ENCODE peak calls at places on chromosomes 7 and 10, in ten cellular contexts. E, H, C, M, J, Z, A, O, F and G are unnamed samples. For H3K4me1, the result is how much of the 10 kb centered on the place peaks cover.

GRCh38 chr10:95246582-95247051 is 44.2 kb downstream of the PDLIM1 start:
- DNase-seq in E (peak), H (peak), C (peak), M (peak), J (peak), Z (peak), A (peak), O (peak), F (peak), G (no peak)

GRCh38 chr7:50956522-50957155 is 173.9 kb upstream of the GRB10 start:
- DNase-seq in E (no peak), H (no peak), C (no peak), M (no peak), J (no peak), Z (no peak), A (no peak), O (no peak), F (no peak), G (no peak)

GRCh38 chr7:55130079-55130476 is 111.3 kb downstream of the EGFR start:
- DNase-seq in E (no peak), H (peak), C (no peak), M (no peak), J (peak), Z (no peak), A (peak), O (no peak), F (no peak), G (no peak)

GRCh38 chr7:137325927-137326326 is 17.6 kb downstream of the PTN start:
- DNase-seq in E (peak), H (no peak), C (no peak), M (no peak), J (no peak), Z (no peak), A (no peak), O (no peak), F (no peak), G (no peak)

GRCh38 chr10:127142141-127142540 is 54.2 kb downstream of the INSYN2A start:
- DNase-seq in E (no peak), H (no peak), C (no peak), M (no peak), J (no peak), Z (peak), A (no peak), O (no peak), F (no peak), G (no peak)

GRCh38 chr10:4405828-4406227 is 420.2 kb upstream of the AKR1E2 start:
- DNase-seq in E (no peak), H (no peak), C (no peak), M (no peak), J (no peak), Z (no peak), A (no peak), O (no peak), F (no peak), G (no peak)

GRCh38 chr10:7475046-7475860 is 64.4 kb upstream of the SFMBT2 start:
- DNase-seq in E (no peak), H (no peak), C (no peak), M (no peak), J (no peak), Z (peak), A (no peak), O (no peak), F (no peak), G (no peak)

GRCh38 chr10:88946965-88947590 is 5.5 kb downstream of the ACTA2 start:
- DNase-seq in E (no peak), H (no peak), C (no peak), M (no peak), J (no peak), Z (no peak), A (no peak), O (no peak), F (no peak), G (no peak)

GRCh38 chr10:9602930-9603459 is 1414.7 kb upstream of the CELF2 start:
- DNase-seq in E (no peak), H (no peak), C (no peak), M (no peak), J (no peak), Z (no peak), A (no peak), O (no peak), F (no peak), G (no peak)

GRCh38 chr10:126595160-126595559 is 75.3 kb downstream of the C10orf90 start:
- DNase-seq in E (no peak), H (no peak), C (no peak), M (no peak), J (no peak), Z (no peak), A (no peak), O (no peak), F (no peak), G (no peak)

GRCh38 chr10:126917975-126918908 is 13.0 kb downstream of the DOCK1 start:
- DNase-seq in E (no peak), H (no peak), C (no peak), M (no peak), J (no peak), Z (no peak), A (no peak), O (no peak), F (no peak), G (no peak)

GRCh38 chr7:150580615-150580986 is 13.4 kb downstream of the GIMAP4 start:
- DNase-seq in E (no peak), H (no peak), C (no peak), M (no peak), J (no peak), Z (no peak), A (no peak), O (no peak), F (no peak), G (no peak)

GRCh38 chr7:69232445-69233376 is 365.6 kb upstream of the AUTS2 start:
- DNase-seq in E (no peak), H (no peak), C (no peak), M (no peak), J (no peak), Z (peak), A (no peak), O (no peak), F (no peak), G (no peak)

GRCh38 chr7:48424731-48425130 is 253.5 kb downstream of the ABCA13 start:
- DNase-seq in E (peak), H (no peak), C (no peak), M (no peak), J (no peak), Z (peak), A (peak), O (no peak), F (no peak), G (no peak)

GRCh38 chr7:5139998-5140397 is 50.0 kb upstream of the WIPI2 start:
- DNase-seq in E (peak), H (peak), C (peak), M (peak), J (no peak), Z (peak), A (peak), O (peak), F (peak), G (peak)

GRCh38 chr10:76356557-76356956 is 925.1 kb downstream of the LRMDA start:
- DNase-seq in E (no peak), H (no peak), C (no peak), M (no peak), J (no peak), Z (no peak), A (peak), O (no peak), F (no peak), G (no peak)

GRCh38 chr10:51867956-51868355 is 168.6 kb upstream of the CSTF2T start:
- DNase-seq in E (no peak), H (peak), C (no peak), M (no peak), J (no peak), Z (no peak), A (peak), O (no peak), F (no peak), G (no peak)

GRCh38 chr10:126135939-126136595 is 239.7 kb downstream of the FANK1 start:
- DNase-seq in E (no peak), H (no peak), C (no peak), M (no peak), J (no peak), Z (no peak), A (no peak), O (no peak), F (no peak), G (no peak)

GRCh38 chr10:68330852-68331454 is 911 bp upstream of the HNRNPH3 start:
- DNase-seq in E (peak), H (no peak), C (no peak), M (no peak), J (peak), Z (peak), A (peak), O (no peak), F (peak), G (no peak)

GRCh38 chr10:95431900-95432342 is 129.2 kb downstream of the SORBS1 start:
- DNase-seq in E (no peak), H (no peak), C (no peak), M (no peak), J (peak), Z (no peak), A (no peak), O (no peak), F (no peak), G (no peak)

GRCh38 chr10:73304876-73305275 is 52.4 kb upstream of the MRPS16 start:
- DNase-seq in E (no peak), H (no peak), C (no peak), M (no peak), J (no peak), Z (no peak), A (no peak), O (no peak), F (no peak), G (no peak)

GRCh38 chr7:3065724-3066143 is 22.1 kb upstream of the CARD11 start:
- DNase-seq in E (peak), H (peak), C (peak), M (peak), J (no peak), Z (peak), A (peak), O (peak), F (no peak), G (peak)

GRCh38 chr10:125521721-125522680 is 161.0 kb downstream of the TEX36 start:
- DNase-seq in E (no peak), H (no peak), C (no peak), M (peak), J (no peak), Z (peak), A (no peak), O (peak), F (no peak), G (no peak)

GRCh38 chr7:471866-472639 is 47.6 kb downstream of the PDGFA start:
- DNase-seq in E (peak), H (peak), C (no peak), M (peak), J (peak), Z (no peak), A (peak), O (no peak), F (peak), G (peak)

GRCh38 chr7:34117583-34117982 is 212.2 kb downstream of the BMPER start:
- DNase-seq in E (no peak), H (no peak), C (no peak), M (no peak), J (no peak), Z (no peak), A (no peak), O (no peak), F (no peak), G (no peak)

GRCh38 chr10:81179805-81180452 is 642.2 kb downstream of the SH2D4B start:
- DNase-seq in E (peak), H (no peak), C (no peak), M (no peak), J (no peak), Z (peak), A (peak), O (no peak), F (no peak), G (no peak)

GRCh38 chr7:87111877-87112276 is 40.4 kb upstream of the DMTF1 start:
- DNase-seq in E (no peak), H (no peak), C (no peak), M (no peak), J (no peak), Z (no peak), A (no peak), O (no peak), F (no peak), G (no peak)

GRCh38 chr7:70208236-70209063 is 610.2 kb downstream of the AUTS2 start:
- DNase-seq in E (peak), H (no peak), C (no peak), M (peak), J (no peak), Z (no peak), A (no peak), O (no peak), F (no peak), G (no peak)

GRCh38 chr10:88064608-88065383 is 201.4 kb downstream of the PTEN start:
- DNase-seq in E (peak), H (no peak), C (no peak), M (no peak), J (peak), Z (no peak), A (peak), O (no peak), F (peak), G (no peak)

GRCh38 chr10:72108811-72109618 is 20.7 kb upstream of the SPOCK2 start:
- DNase-seq in E (no peak), H (peak), C (no peak), M (no peak), J (no peak), Z (no peak), A (peak), O (no peak), F (no peak), G (no peak)

GRCh38 chr10:31069411-31069810 is 37.7 kb upstream of the ZNF438 start:
- DNase-seq in E (no peak), H (no peak), C (no peak), M (no peak), J (no peak), Z (no peak), A (no peak), O (no peak), F (no peak), G (no peak)

GRCh38 chr7:82050134-82050533 is 280.3 kb upstream of the HGF start:
- DNase-seq in E (peak), H (peak), C (no peak), M (peak), J (no peak), Z (peak), A (peak), O (peak), F (no peak), G (no peak)

GRCh38 chr7:36010656-36011587 is 142.1 kb upstream of the EEPD1 start:
- DNase-seq in E (no peak), H (no peak), C (no peak), M (no peak), J (no peak), Z (no peak), A (no peak), O (no peak), F (no peak), G (no peak)

GRCh38 chr7:104362756-104363155 is 34.4 kb downstream of the LHFPL3 start:
- DNase-seq in E (no peak), H (no peak), C (no peak), M (no peak), J (no peak), Z (peak), A (no peak), O (no peak), F (no peak), G (no peak)

GRCh38 chr10:96902762-96903358 is 70.8 kb downstream of the LCOR start:
- DNase-seq in E (no peak), H (no peak), C (no peak), M (no peak), J (no peak), Z (no peak), A (no peak), O (no peak), F (no peak), G (no peak)

GRCh38 chr7:143882611-143883078 is 19.3 kb downstream of the TCAF1 start:
- DNase-seq in E (peak), H (no peak), C (no peak), M (no peak), J (peak), Z (peak), A (peak), O (no peak), F (peak), G (no peak)

GRCh38 chr7:148701414-148701813 is 2.7 kb downstream of the CUL1 start:
- DNase-seq in E (no peak), H (no peak), C (no peak), M (no peak), J (no peak), Z (peak), A (peak), O (no peak), F (no peak), G (no peak)

GRCh38 chr10:70074147-70074546 is 21.5 kb downstream of the MACROH2A2 start:
- DNase-seq in E (no peak), H (no peak), C (no peak), M (no peak), J (no peak), Z (no peak), A (peak), O (no peak), F (no peak), G (no peak)

DNA sequence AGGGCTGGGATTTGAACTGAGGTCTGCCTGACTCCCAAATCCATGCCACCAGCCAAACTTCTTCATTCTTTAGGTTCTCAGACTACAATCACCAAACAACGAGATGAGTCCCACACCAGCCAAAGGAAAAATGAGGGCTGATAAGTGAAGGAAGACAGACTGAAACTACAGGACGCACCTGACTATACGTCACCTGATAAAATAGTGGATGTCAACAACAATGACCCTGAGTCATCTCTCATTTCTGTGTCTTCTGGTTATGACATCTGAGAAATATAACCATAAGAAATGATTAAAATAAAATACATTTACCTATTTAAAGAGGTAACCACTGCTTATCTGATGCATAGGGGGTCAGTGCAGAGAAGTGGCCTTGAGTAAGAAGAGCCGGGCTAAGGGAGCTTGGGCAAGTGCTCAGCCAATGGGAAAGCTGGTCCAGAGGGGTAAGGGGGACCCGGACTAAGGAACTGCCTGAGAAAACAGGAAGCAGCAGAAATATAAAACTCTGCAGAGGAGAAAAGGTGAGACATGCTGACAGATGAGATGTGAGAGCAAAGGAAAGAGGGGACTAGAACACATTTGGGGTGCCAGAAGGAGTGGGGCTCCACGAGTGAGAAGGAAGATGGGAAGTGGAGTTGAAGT is 51.8 kb downstream of the HIPK2 start:
- DNase-seq in E (no peak), H (no peak), C (no peak), M (no peak), J (no peak), Z (no peak), A (no peak), O (no peak), F (no peak), G (no peak)
- H3K4me1 ChIP-seq in E (under half), H (under half), C (under half), M (under half), J (under half), Z (under half), A (under half), O (under half), F (half or more), G (under half)

DNA sequence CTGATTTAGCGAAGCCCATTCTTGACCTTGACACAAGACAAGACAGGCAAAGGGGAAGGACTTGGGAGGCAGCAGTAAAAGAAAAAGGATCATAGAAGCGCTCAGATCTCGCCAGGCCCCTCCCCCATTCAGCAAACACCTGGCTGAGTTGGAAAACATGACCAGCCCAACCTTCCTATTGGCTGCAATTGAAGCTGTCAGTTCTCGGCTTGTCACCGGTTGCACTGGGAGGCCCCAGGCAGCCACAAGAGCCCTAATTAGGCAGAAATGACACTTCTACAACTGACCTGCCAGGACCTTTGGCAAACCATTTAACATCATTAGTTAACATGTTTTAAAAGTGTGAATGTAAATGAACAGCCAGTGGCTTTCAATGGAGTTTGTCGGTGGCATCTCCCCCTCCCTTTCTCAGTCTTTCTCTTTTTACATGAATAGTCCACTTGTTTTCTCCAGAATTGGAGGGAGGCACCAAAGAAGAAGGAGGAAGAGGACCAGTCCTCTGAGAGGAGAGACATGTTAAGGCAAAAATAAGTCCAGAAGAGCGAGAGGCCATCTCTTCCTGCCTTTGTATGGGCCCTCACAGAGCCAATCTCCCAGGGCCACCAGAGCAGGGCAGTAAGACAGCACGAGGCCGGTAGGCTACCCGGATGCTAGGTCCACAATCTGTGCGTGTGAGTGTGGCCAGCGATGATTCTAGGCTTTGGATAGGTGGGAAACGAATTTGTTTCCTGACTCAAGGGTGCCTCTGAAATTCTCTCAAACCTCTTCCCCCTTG is 15.1 kb upstream of the ENO4 start:
- DNase-seq in E (peak), H (no peak), C (no peak), M (no peak), J (no peak), Z (peak), A (no peak), O (no peak), F (no peak), G (no peak)
- H3K4me1 ChIP-seq in E (under half), H (under half), C (under half), M (under half), J (under half), Z (under half), A (under half), O (under half), F (under half), G (under half)

GRCh38 chr10:62047960-62048383 is 146.5 kb downstream of the ARID5B start:
- DNase-seq in E (peak), H (no peak), C (no peak), M (no peak), J (no peak), Z (no peak), A (no peak), O (no peak), F (no peak), G (no peak)

GRCh38 chr10:62047240-62047897 is 145.9 kb downstream of the ARID5B start:
- DNase-seq in E (no peak), H (no peak), C (no peak), M (no peak), J (no peak), Z (no peak), A (peak), O (no peak), F (no peak), G (no peak)

GRCh38 chr10:62049815-62050626 is 148.5 kb downstream of the ARID5B start:
- DNase-seq in E (no peak), H (peak), C (no peak), M (no peak), J (no peak), Z (no peak), A (no peak), O (no peak), F (no peak), G (no peak)

GRCh38 chr10:62048919-62049636 is 147.6 kb downstream of the ARID5B start:
- DNase-seq in E (peak), H (peak), C (peak), M (peak), J (peak), Z (peak), A (peak), O (no peak), F (peak), G (peak)

GRCh38 chr10:62048473-62048872 is 147.0 kb downstream of the ARID5B start:
- DNase-seq in E (no peak), H (no peak), C (no peak), M (no peak), J (no peak), Z (no peak), A (no peak), O (no peak), F (no peak), G (peak)
- H3K4me1 ChIP-seq in E (under half), H (under half), C (half or more), M (half or more), J (under half), Z (half or more), A (under half), O (under half), F (half or more), G (half or more)

DNA sequence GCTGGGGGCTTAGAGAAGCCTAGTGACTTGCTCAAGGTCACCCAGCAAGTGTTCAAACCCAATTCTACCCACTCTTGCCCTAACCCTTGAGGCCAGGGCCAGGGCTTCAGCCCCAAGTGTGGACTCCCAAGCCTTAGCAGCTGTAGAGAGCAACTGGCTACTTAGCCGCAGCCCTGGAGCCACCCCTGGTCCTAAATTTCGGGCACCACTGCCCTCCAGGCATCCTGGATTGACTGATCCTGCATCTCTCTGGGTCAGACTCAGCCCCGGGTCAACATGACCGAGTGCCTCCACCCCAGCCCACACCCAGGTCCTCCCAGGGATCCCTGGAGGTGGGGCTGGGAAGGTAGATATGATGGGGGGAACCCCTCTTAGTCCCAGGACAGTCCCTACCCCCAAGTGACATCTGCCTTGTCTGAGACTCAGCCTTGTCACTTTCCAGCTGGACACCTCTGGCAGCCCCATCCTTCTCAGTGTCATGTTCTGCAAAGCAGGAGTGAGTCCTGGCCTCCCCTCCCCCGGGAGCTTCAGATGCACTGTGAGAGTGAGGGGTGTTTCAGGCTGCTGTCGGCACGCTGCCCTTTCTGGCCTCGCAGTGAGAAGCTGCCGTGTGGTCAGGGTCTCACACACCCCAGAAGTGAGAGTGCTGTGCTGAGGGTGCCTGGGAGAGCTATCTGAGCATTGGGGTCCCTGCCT is 89.8 kb downstream of the ZMIZ1 start:
- DNase-seq in E (no peak), H (no peak), C (no peak), M (no peak), J (peak), Z (peak), A (no peak), O (no peak), F (no peak), G (no peak)
- H3K4me1 ChIP-seq in E (half or more), H (half or more), C (under half), M (under half), J (under half), Z (under half), A (half or more), O (half or more), F (half or more), G (under half)